ENCODE peak calls at places on chromosomes 2 and 18, in five cellular contexts. One of them, this sample, is unnamed.

GRCh38 chr2:176418768-176419167 is 149.5 kb downstream of the MTX2 start:
- DNase-seq in A172: no peak
- DNase-seq in AG04449: no peak
- DNase-seq in transverse colon: no peak
- DNase-seq in NCI-H1417: no peak
- DNase-seq in this sample: no peak

GRCh38 chr2:215826376-215826775 is 187.0 kb downstream of the MREG start:
- DNase-seq in A172: no peak
- DNase-seq in AG04449: no peak
- DNase-seq in transverse colon: no peak
- DNase-seq in NCI-H1417: no peak
- DNase-seq in this sample: no peak

GRCh38 chr2:76953733-76954347 is 568.3 kb downstream of the LRRTM4 start:
- DNase-seq in A172: peak; percentile 71
- DNase-seq in AG04449: no peak
- DNase-seq in transverse colon: peak; percentile 10
- DNase-seq in NCI-H1417: peak; percentile 64
- DNase-seq in this sample: no peak

GRCh38 chr2:101262142-101262541 is 9.5 kb downstream of the CNOT11 start:
- DNase-seq in A172: no peak
- DNase-seq in AG04449: no peak
- DNase-seq in transverse colon: no peak
- DNase-seq in NCI-H1417: no peak
- DNase-seq in this sample: no peak

GRCh38 chr2:30421551-30422436 is 25.3 kb upstream of the LCLAT1 start:
- DNase-seq in A172: peak; percentile 30
- DNase-seq in AG04449: peak; percentile 75
- DNase-seq in transverse colon: no peak
- DNase-seq in NCI-H1417: peak; percentile 69
- DNase-seq in this sample: peak; percentile 82

GRCh38 chr2:224333631-224334030 is 68.3 kb downstream of the FAM124B start:
- DNase-seq in A172: peak; percentile 4
- DNase-seq in AG04449: no peak
- DNase-seq in transverse colon: no peak
- DNase-seq in NCI-H1417: no peak
- DNase-seq in this sample: no peak

GRCh38 chr18:72762505-72763122 is 105.2 kb downstream of the NETO1 start:
- DNase-seq in A172: no peak
- DNase-seq in AG04449: peak; percentile 33
- DNase-seq in transverse colon: no peak
- DNase-seq in NCI-H1417: peak; percentile 52
- DNase-seq in this sample: peak; percentile 45

GRCh38 chr2:46520108-46520507 is 40.7 kb downstream of the TMEM247 start:
- DNase-seq in A172: no peak
- DNase-seq in AG04449: no peak
- DNase-seq in transverse colon: no peak
- DNase-seq in NCI-H1417: no peak
- DNase-seq in this sample: no peak

GRCh38 chr2:7646024-7646423 is 728.8 kb downstream of the RNF144A start:
- DNase-seq in A172: no peak
- DNase-seq in AG04449: no peak
- DNase-seq in transverse colon: no peak
- DNase-seq in NCI-H1417: no peak
- DNase-seq in this sample: no peak

GRCh38 chr2:20040489-20041172 is 10.8 kb downstream of the LAPTM4A start:
- DNase-seq in A172: peak; percentile 80
- DNase-seq in AG04449: no peak
- DNase-seq in transverse colon: no peak
- DNase-seq in NCI-H1417: peak; percentile 3
- DNase-seq in this sample: no peak

GRCh38 chr2:107727318-107727717 is 99.4 kb upstream of the RGPD4 start:
- DNase-seq in A172: no peak
- DNase-seq in AG04449: no peak
- DNase-seq in transverse colon: no peak
- DNase-seq in NCI-H1417: no peak
- DNase-seq in this sample: no peak

GRCh38 chr2:73257425-73258125 is 23.5 kb downstream of the CCT7 start:
- DNase-seq in A172: no peak
- DNase-seq in AG04449: no peak
- DNase-seq in transverse colon: peak; percentile 35
- DNase-seq in NCI-H1417: no peak
- DNase-seq in this sample: no peak

GRCh38 chr2:29923110-29923721 is 1.8 kb upstream of the ALK start:
- DNase-seq in A172: peak; percentile 64
- DNase-seq in AG04449: peak; percentile 5
- DNase-seq in transverse colon: peak; percentile 46
- DNase-seq in NCI-H1417: peak; percentile 70
- DNase-seq in this sample: peak; percentile 31

GRCh38 chr2:232260075-232260474 is 118.5 kb upstream of the ALPP start:
- DNase-seq in A172: peak; percentile 92
- DNase-seq in AG04449: peak; percentile 80
- DNase-seq in transverse colon: no peak
- DNase-seq in NCI-H1417: no peak
- DNase-seq in this sample: peak; percentile 71

GRCh38 chr2:176614049-176614448 is 344.8 kb downstream of the MTX2 start:
- DNase-seq in A172: no peak
- DNase-seq in AG04449: no peak
- DNase-seq in transverse colon: no peak
- DNase-seq in NCI-H1417: no peak
- DNase-seq in this sample: no peak

GRCh38 chr18:68542818-68543217 is 172.1 kb downstream of the TMX3 start:
- DNase-seq in A172: no peak
- DNase-seq in AG04449: no peak
- DNase-seq in transverse colon: no peak
- DNase-seq in NCI-H1417: no peak
- DNase-seq in this sample: no peak

GRCh38 chr18:6835345-6835744 is 105.8 kb downstream of the ARHGAP28 start:
- DNase-seq in A172: no peak
- DNase-seq in AG04449: no peak
- DNase-seq in transverse colon: no peak
- DNase-seq in NCI-H1417: no peak
- DNase-seq in this sample: no peak

GRCh38 chr18:46071894-46072867 is at the start of gene PSTPIP2:
- DNase-seq in A172: no peak
- DNase-seq in AG04449: no peak
- DNase-seq in transverse colon: peak; percentile 71
- DNase-seq in NCI-H1417: peak; percentile 65
- DNase-seq in this sample: no peak

GRCh38 chr2:96866149-96866548 is 3.7 kb downstream of the SEMA4C start:
- DNase-seq in A172: no peak
- DNase-seq in AG04449: no peak
- DNase-seq in transverse colon: no peak
- DNase-seq in NCI-H1417: no peak
- DNase-seq in this sample: no peak

GRCh38 chr18:10020176-10020575 is 106.4 kb downstream of the VAPA start:
- DNase-seq in A172: no peak
- DNase-seq in AG04449: no peak
- DNase-seq in transverse colon: no peak
- DNase-seq in NCI-H1417: peak; percentile 84
- DNase-seq in this sample: no peak

GRCh38 chr2:1723397-1724042 is 20.8 kb downstream of the PXDN start:
- DNase-seq in A172: no peak
- DNase-seq in AG04449: no peak
- DNase-seq in transverse colon: no peak
- DNase-seq in NCI-H1417: no peak
- DNase-seq in this sample: no peak

GRCh38 chr2:113088173-113088992 is 20.6 kb downstream of the IL1F10 start:
- DNase-seq in A172: no peak
- DNase-seq in AG04449: no peak
- DNase-seq in transverse colon: no peak
- DNase-seq in NCI-H1417: no peak
- DNase-seq in this sample: no peak

GRCh38 chr2:74530239-74531161 is 767 bp downstream of the HTRA2 start:
- DNase-seq in A172: peak; percentile 41
- DNase-seq in AG04449: no peak
- DNase-seq in transverse colon: peak; percentile 62
- DNase-seq in NCI-H1417: peak; percentile 66
- DNase-seq in this sample: no peak

GRCh38 chr2:29921560-29921915 is at the start of gene ALK:
- DNase-seq in A172: peak; percentile 80
- DNase-seq in AG04449: peak; percentile 7
- DNase-seq in transverse colon: peak; percentile 75
- DNase-seq in NCI-H1417: peak; percentile 97
- DNase-seq in this sample: peak; percentile 34

GRCh38 chr2:45570671-45571334 is 40.3 kb downstream of the SRBD1 start:
- DNase-seq in A172: no peak
- DNase-seq in AG04449: no peak
- DNase-seq in transverse colon: no peak
- DNase-seq in NCI-H1417: no peak
- DNase-seq in this sample: no peak

GRCh38 chr2:224350703-224351102 is 51.2 kb downstream of the FAM124B start:
- DNase-seq in A172: no peak
- DNase-seq in AG04449: no peak
- DNase-seq in transverse colon: no peak
- DNase-seq in NCI-H1417: no peak
- DNase-seq in this sample: no peak

GRCh38 chr2:197369228-197369945 is 58.8 kb upstream of the ANKRD44 start:
- DNase-seq in A172: no peak
- DNase-seq in AG04449: no peak
- DNase-seq in transverse colon: no peak
- DNase-seq in NCI-H1417: no peak
- DNase-seq in this sample: no peak

GRCh38 chr2:216149741-216150140 is 40.6 kb downstream of the XRCC5 start:
- DNase-seq in A172: peak; percentile 20
- DNase-seq in AG04449: no peak
- DNase-seq in transverse colon: no peak
- DNase-seq in NCI-H1417: no peak
- DNase-seq in this sample: no peak

GRCh38 chr2:45105050-45105582 is 95.9 kb upstream of the SIX2 start:
- DNase-seq in A172: no peak
- DNase-seq in AG04449: no peak
- DNase-seq in transverse colon: no peak
- DNase-seq in NCI-H1417: no peak
- DNase-seq in this sample: no peak

GRCh38 chr2:88307817-88308216 is 137.7 kb downstream of the THNSL2 start:
- DNase-seq in A172: peak; percentile 7
- DNase-seq in AG04449: no peak
- DNase-seq in transverse colon: no peak
- DNase-seq in NCI-H1417: no peak
- DNase-seq in this sample: no peak

GRCh38 chr2:98734823-98735260 is 3.9 kb upstream of the MGAT4A start:
- DNase-seq in A172: no peak
- DNase-seq in AG04449: no peak
- DNase-seq in transverse colon: no peak
- DNase-seq in NCI-H1417: no peak
- DNase-seq in this sample: no peak

GRCh38 chr2:148814853-148815419 is 60.1 kb upstream of the KIF5C start:
- DNase-seq in A172: peak; percentile 17
- DNase-seq in AG04449: no peak
- DNase-seq in transverse colon: peak; percentile 20
- DNase-seq in NCI-H1417: no peak
- DNase-seq in this sample: no peak

GRCh38 chr2:58240595-58240937 is 559 bp downstream of the FANCL start:
- DNase-seq in A172: no peak
- DNase-seq in AG04449: no peak
- DNase-seq in transverse colon: no peak
- DNase-seq in NCI-H1417: peak; percentile 82
- DNase-seq in this sample: no peak

GRCh38 chr2:233814436-233814835 is 36.3 kb downstream of the MROH2A start:
- DNase-seq in A172: no peak
- DNase-seq in AG04449: no peak
- DNase-seq in transverse colon: peak; percentile 2
- DNase-seq in NCI-H1417: no peak
- DNase-seq in this sample: no peak

GRCh38 chr18:68837665-68838390 is 39.9 kb downstream of the CCDC102B start:
- DNase-seq in A172: no peak
- DNase-seq in AG04449: no peak
- DNase-seq in transverse colon: no peak
- DNase-seq in NCI-H1417: no peak
- DNase-seq in this sample: peak; percentile 79

GRCh38 chr18:57542126-57542525 is 44.4 kb downstream of the FECH start:
- DNase-seq in A172: no peak
- DNase-seq in AG04449: peak; percentile 68
- DNase-seq in transverse colon: no peak
- DNase-seq in NCI-H1417: no peak
- DNase-seq in this sample: peak; percentile 67

GRCh38 chr2:239328306-239329191 is 72.3 kb downstream of the HDAC4 start:
- DNase-seq in A172: no peak
- DNase-seq in AG04449: peak; percentile 81
- DNase-seq in transverse colon: peak; percentile 65
- DNase-seq in NCI-H1417: no peak
- DNase-seq in this sample: peak; percentile 79

GRCh38 chr2:42102606-42103450 is 55.0 kb downstream of the PKDCC start:
- DNase-seq in A172: peak; percentile 63
- DNase-seq in AG04449: no peak
- DNase-seq in transverse colon: peak; percentile 61
- DNase-seq in NCI-H1417: peak; percentile 75
- DNase-seq in this sample: no peak

GRCh38 chr2:237819231-237819630 is 20.7 kb downstream of the RBM44 start:
- DNase-seq in A172: no peak
- DNase-seq in AG04449: no peak
- DNase-seq in transverse colon: no peak
- DNase-seq in NCI-H1417: no peak
- DNase-seq in this sample: no peak

This sample was measured in AG09309.